ENCODE peak calls at places on chromosomes 3 and 15, in nine cellular contexts. P is cardiac fibroblast; F is cardiac septum; D is GM19239; V is stimulated activated CD4-positive, alpha-beta T cell treated with anti-CD3 and anti-CD28 coated beads, Interleukin-15, amount 100 ng/mL, for 1 hour; M is occipital lobe; G is NCI-H345; A is activated T-cell treated with anti-CD3 and anti-CD28 coated beads, Interleukin-2, amount 50 U/mL, for 72 hours; Q is T-helper 9 cell. N is an unnamed sample.

GRCh38 chr15:100167884-100168375 is 173.8 kb downstream of the ADAMTS17 start:
- DNase-seq in P (no peak), F (no peak), D (no peak), V (no peak), M (no peak), G (no peak), A (no peak), Q (no peak), N (no peak)

GRCh38 chr3:59374812-59375211 is 325.0 kb upstream of the CFAP20DC start:
- DNase-seq in P (no peak), F (no peak), D (peak), V (no peak), M (no peak), G (no peak), A (no peak), Q (no peak), N (no peak)

GRCh38 chr15:63391669-63392354 is 10.2 kb upstream of the CA12 start:
- DNase-seq in P (no peak), F (peak), D (no peak), V (no peak), M (no peak), G (no peak), A (no peak), Q (no peak), N (no peak)

GRCh38 chr15:64460737-64461576 is 579 bp downstream of the ZNF609 start:
- DNase-seq in P (peak), F (no peak), D (peak), V (no peak), M (peak), G (peak), A (peak), Q (peak), N (peak)

GRCh38 chr15:49059491-49059890 is 13.2 kb upstream of the SECISBP2L start:
- DNase-seq in P (no peak), F (no peak), D (no peak), V (no peak), M (no peak), G (no peak), A (no peak), Q (no peak), N (no peak)

GRCh38 chr3:175526609-175527280 is 667.6 kb downstream of the NAALADL2 start:
- DNase-seq in P (peak), F (no peak), D (no peak), V (no peak), M (no peak), G (no peak), A (no peak), Q (no peak), N (no peak)

GRCh38 chr3:160023476-160023875 is 34.8 kb downstream of the IL12A start:
- DNase-seq in P (peak), F (no peak), D (no peak), V (no peak), M (no peak), G (no peak), A (no peak), Q (no peak), N (no peak)

GRCh38 chr3:112587336-112587735 is 25.5 kb downstream of the SLC35A5 start:
- DNase-seq in P (no peak), F (no peak), D (no peak), V (no peak), M (no peak), G (no peak), A (no peak), Q (no peak), N (no peak)

GRCh38 chr3:192957441-192957951 is 39.8 kb upstream of the MB21D2 start:
- DNase-seq in P (peak), F (no peak), D (no peak), V (no peak), M (no peak), G (no peak), A (peak), Q (no peak), N (peak)

GRCh38 chr3:116001063-116001765 is 377.9 kb downstream of the GAP43 start:
- DNase-seq in P (peak), F (no peak), D (no peak), V (no peak), M (no peak), G (no peak), A (no peak), Q (no peak), N (no peak)

GRCh38 chr15:70722266-70723123 is 40.9 kb downstream of the UACA start:
- DNase-seq in P (peak), F (no peak), D (peak), V (no peak), M (no peak), G (peak), A (no peak), Q (no peak), N (no peak)

GRCh38 chr3:128649264-128649663 is 1.4 kb downstream of the RPN1 start:
- DNase-seq in P (no peak), F (no peak), D (no peak), V (no peak), M (no peak), G (no peak), A (no peak), Q (no peak), N (no peak)

GRCh38 chr3:158713094-158713499 is 19.2 kb downstream of the RARRES1 start:
- DNase-seq in P (peak), F (no peak), D (no peak), V (no peak), M (no peak), G (no peak), A (no peak), Q (no peak), N (no peak)

GRCh38 chr3:17935217-17935616 is 192.8 kb upstream of the TBC1D5 start:
- DNase-seq in P (peak), F (no peak), D (no peak), V (no peak), M (no peak), G (peak), A (no peak), Q (no peak), N (no peak)

GRCh38 chr3:73586628-73587027 is 38.1 kb downstream of the PDZRN3 start:
- DNase-seq in P (no peak), F (no peak), D (no peak), V (no peak), M (no peak), G (no peak), A (no peak), Q (no peak), N (no peak)

GRCh38 chr15:79875213-79875612 is 21.6 kb downstream of the MTHFS start:
- DNase-seq in P (no peak), F (no peak), D (no peak), V (no peak), M (no peak), G (no peak), A (no peak), Q (no peak), N (no peak)

GRCh38 chr15:63763476-63764123 is 70.1 kb downstream of the HERC1 start:
- DNase-seq in P (no peak), F (no peak), D (no peak), V (no peak), M (no peak), G (no peak), A (no peak), Q (no peak), N (no peak)

GRCh38 chr3:19947549-19948071 is 713 bp downstream of the RAB5A start:
- DNase-seq in P (peak), F (no peak), D (no peak), V (peak), M (peak), G (peak), A (peak), Q (peak), N (peak)

GRCh38 chr3:38836561-38836960 is 20.5 kb upstream of the SCN10A start:
- DNase-seq in P (no peak), F (no peak), D (no peak), V (no peak), M (no peak), G (no peak), A (no peak), Q (no peak), N (no peak)

GRCh38 chr15:75578206-75578947 is 738 bp downstream of the PTPN9 start:
- DNase-seq in P (peak), F (no peak), D (peak), V (no peak), M (no peak), G (peak), A (peak), Q (peak), N (peak)

GRCh38 chr3:71930056-71930991 is 145.4 kb upstream of the PROK2 start:
- DNase-seq in P (peak), F (no peak), D (peak), V (no peak), M (peak), G (no peak), A (peak), Q (no peak), N (no peak)

GRCh38 chr3:127682576-127682975 is 9.8 kb downstream of the ABTB1 start:
- DNase-seq in P (no peak), F (peak), D (no peak), V (no peak), M (no peak), G (no peak), A (no peak), Q (no peak), N (no peak)

GRCh38 chr3:188152660-188153497 is 1.1 kb upstream of the LPP start:
- DNase-seq in P (peak), F (no peak), D (no peak), V (no peak), M (no peak), G (peak), A (no peak), Q (no peak), N (no peak)